ENCODE peak calls at places on chromosomes 4 and X, in ten cellular contexts. F is Karpas-422; P is CD8-positive, alpha-beta memory T cell; R is colonic mucosa; Y is CD8-positive, alpha-beta T cell; L is BJ; M is WERI-Rb-1; X is lower lobe of right lung; N is lung; O is dorsolateral prefrontal cortex. Q is an unnamed sample.
A peak's percentile ranks its signal among the peaks of the same experiment; 100 is the strongest.

GRCh38 chrX:101668143-101668542 is 8.5 kb upstream of the ARMCX2 start:
- DNase-seq in F (no peak), P (no peak), R (no peak), Y (no peak), L (no peak), M (no peak), X (no peak), N (no peak), O (no peak), Q (no peak)

GRCh38 chrX:16882702-16883486 is 12.7 kb upstream of the RBBP7 start:
- DNase-seq in F (peak; percentile 93), P (peak; percentile 76), R (peak; percentile 82), Y (peak; percentile 69), L (no peak), M (peak; percentile 87), X (peak; percentile 68), N (peak; percentile 56), O (peak; percentile 67), Q (peak; percentile 68)

GRCh38 chrX:130974323-130974722 is 71.3 kb upstream of the ENOX2 start:
- DNase-seq in F (no peak), P (no peak), R (no peak), Y (no peak), L (no peak), M (no peak), X (no peak), N (no peak), O (no peak), Q (no peak)

GRCh38 chrX:57900961-57901360 is 9.3 kb downstream of the ZXDA start:
- DNase-seq in F (no peak), P (no peak), R (no peak), Y (no peak), L (no peak), M (no peak), X (no peak), N (no peak), O (no peak), Q (no peak)

GRCh38 chrX:119181491-119181890 is 53.9 kb upstream of the KIAA1210 start:
- DNase-seq in F (no peak), P (no peak), R (peak; percentile 24), Y (no peak), L (no peak), M (no peak), X (no peak), N (no peak), O (no peak), Q (no peak)

GRCh38 chr4:166324321-166324720 is 451.3 kb downstream of the TLL1 start:
- DNase-seq in F (peak; percentile 79), P (no peak), R (peak; percentile 49), Y (no peak), L (no peak), M (peak; percentile 70), X (no peak), N (no peak), O (no peak), Q (no peak)

GRCh38 chr4:89572224-89572858 is 264.6 kb downstream of the SNCA start:
- DNase-seq in F (no peak), P (no peak), R (no peak), Y (no peak), L (no peak), M (no peak), X (no peak), N (no peak), O (no peak), Q (no peak)

GRCh38 chr4:161799687-161800086 is 364.1 kb downstream of the FSTL5 start:
- DNase-seq in F (no peak), P (no peak), R (no peak), Y (no peak), L (no peak), M (no peak), X (no peak), N (no peak), O (no peak), Q (no peak)

GRCh38 chrX:11407331-11408110 is 114.3 kb downstream of the AMELX start:
- DNase-seq in F (no peak), P (no peak), R (no peak), Y (no peak), L (no peak), M (no peak), X (no peak), N (no peak), O (no peak), Q (no peak)

GRCh38 chrX:34813618-34814017 is 129.0 kb upstream of the FAM47B start:
- DNase-seq in F (no peak), P (no peak), R (no peak), Y (no peak), L (no peak), M (no peak), X (no peak), N (no peak), O (no peak), Q (no peak)

GRCh38 chrX:86051741-86052140 is 4.4 kb upstream of the CHM start:
- DNase-seq in F (no peak), P (no peak), R (no peak), Y (no peak), L (no peak), M (no peak), X (no peak), N (no peak), O (no peak), Q (no peak)

GRCh38 chrX:10882484-10882883 is 228.6 kb upstream of the HCCS start:
- DNase-seq in F (no peak), P (no peak), R (no peak), Y (no peak), L (no peak), M (no peak), X (no peak), N (no peak), O (no peak), Q (no peak)

GRCh38 chrX:49233887-49234555 is 881 bp upstream of the CACNA1F start:
- DNase-seq in F (no peak), P (no peak), R (no peak), Y (no peak), L (no peak), M (no peak), X (no peak), N (no peak), O (no peak), Q (no peak)

GRCh38 chr4:6941796-6942195 is 32.2 kb downstream of the TBC1D14 start:
- DNase-seq in F (no peak), P (no peak), R (no peak), Y (no peak), L (no peak), M (no peak), X (no peak), N (no peak), O (no peak), Q (no peak)
- H3K4me3 ChIP-seq in F (no peak overlapping the region), P (peak overlapping the region; percentile 45), R (no peak overlapping the region), Y (peak overlapping the region; percentile 20), L (no peak overlapping the region), M (no peak overlapping the region), X (no peak overlapping the region), N (no peak overlapping the region), O (no peak overlapping the region), Q (peak overlapping the region; percentile 6)

GRCh38 chrX:129511689-129512088 is 11.6 kb downstream of the SMARCA1 start:
- DNase-seq in F (no peak), P (no peak), R (no peak), Y (no peak), L (no peak), M (no peak), X (no peak), N (no peak), O (no peak), Q (no peak)
- H3K4me3 ChIP-seq in F (no peak overlapping the region), P (no peak overlapping the region), R (no peak overlapping the region), Y (no peak overlapping the region), L (no peak overlapping the region), M (no peak overlapping the region), X (no peak overlapping the region), N (no peak overlapping the region), O (no peak overlapping the region), Q (no peak overlapping the region)

DNA sequence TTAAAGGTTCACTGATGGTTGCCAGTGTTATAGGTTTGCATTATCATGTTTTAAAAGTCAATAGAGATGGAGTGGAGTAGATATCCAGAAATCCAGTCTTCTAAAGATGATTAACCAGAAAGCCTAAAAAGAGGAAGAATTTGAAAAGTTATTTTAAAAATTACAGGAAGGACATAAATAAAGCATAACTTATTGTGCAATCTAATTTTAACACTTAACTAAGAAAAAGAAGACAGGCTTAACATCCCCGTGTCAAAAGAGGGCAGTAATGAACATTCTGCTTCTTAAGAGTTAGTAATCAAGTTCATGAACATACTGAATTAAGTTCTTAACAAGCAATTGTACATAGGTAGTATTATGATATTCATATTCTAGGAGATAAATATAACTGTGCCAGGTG is 39.3 kb downstream of the ELF2 start:
- DNase-seq in F (no peak), P (no peak), R (no peak), Y (no peak), L (no peak), M (no peak), X (no peak), N (no peak), O (no peak), Q (no peak)
- H3K4me3 ChIP-seq in F (no peak overlapping the region), P (no peak overlapping the region), R (no peak overlapping the region), Y (no peak overlapping the region), L (no peak overlapping the region), M (no peak overlapping the region), X (no peak overlapping the region), N (no peak overlapping the region), O (no peak overlapping the region), Q (no peak overlapping the region)

DNA sequence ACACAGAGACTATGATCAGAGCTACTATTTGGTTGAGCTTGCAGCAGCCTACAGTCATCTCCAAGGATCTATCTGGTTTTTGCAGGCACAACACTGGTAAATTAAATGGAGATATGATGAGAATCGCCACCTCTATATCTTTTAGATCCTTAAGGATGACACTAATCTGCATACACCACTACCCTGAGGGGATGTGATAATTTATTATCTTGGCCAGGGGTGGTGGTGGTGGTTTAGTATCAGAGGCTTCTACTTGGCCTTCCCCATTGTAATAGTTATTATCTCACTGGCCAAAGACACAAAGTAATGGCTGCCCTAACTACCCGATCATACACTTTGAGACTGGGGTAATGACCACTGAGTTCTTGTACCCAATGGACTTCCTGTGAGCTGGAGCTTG is 21.2 kb downstream of the CCDC160 start:
- DNase-seq in F (no peak), P (no peak), R (no peak), Y (no peak), L (no peak), M (no peak), X (no peak), N (no peak), O (no peak), Q (no peak)
- H3K4me3 ChIP-seq in F (no peak overlapping the region), P (no peak overlapping the region), R (no peak overlapping the region), Y (no peak overlapping the region), L (no peak overlapping the region), M (no peak overlapping the region), X (no peak overlapping the region), N (no peak overlapping the region), O (no peak overlapping the region), Q (no peak overlapping the region)

DNA sequence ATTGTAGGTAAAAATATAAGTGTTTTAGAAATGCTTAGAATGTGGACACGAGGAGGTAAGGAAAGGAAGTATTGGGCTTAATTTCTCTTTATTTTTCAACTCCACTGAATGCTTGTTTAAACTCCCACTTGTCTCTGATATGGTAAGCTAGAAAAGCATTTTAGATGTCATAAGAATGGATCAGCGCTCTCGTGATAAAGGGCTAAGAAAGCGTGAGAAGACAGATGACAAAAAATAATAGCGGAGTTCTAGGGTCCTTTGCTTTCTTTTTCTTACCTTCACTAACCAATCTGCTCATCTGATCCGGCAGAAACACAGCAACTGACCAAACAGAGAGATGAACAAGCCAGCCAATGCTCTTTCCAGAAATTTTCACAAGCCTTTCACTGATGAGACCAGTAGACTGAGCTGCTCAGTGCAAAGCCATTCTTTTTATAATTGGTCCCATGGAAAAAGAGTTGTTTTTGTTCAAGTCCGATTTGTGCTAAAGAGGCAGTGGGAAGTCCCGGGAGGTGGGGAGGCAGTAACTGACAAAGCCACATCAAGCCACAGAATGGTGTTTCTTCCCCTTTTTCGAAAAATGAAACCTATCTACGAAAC is at the start of gene TASL:
- DNase-seq in F (peak; percentile 74), P (no peak), R (no peak), Y (peak; percentile 14), L (no peak), M (no peak), X (peak; percentile 46), N (no peak), O (no peak), Q (peak; percentile 83)
- H3K4me3 ChIP-seq in F (peak within 1 kb of the TSS; percentile 68), P (peak within 1 kb of the TSS; percentile 52), R (no peak within 1 kb of the TSS), Y (peak within 1 kb of the TSS; percentile 48), L (no peak within 1 kb of the TSS), M (no peak within 1 kb of the TSS), X (peak within 1 kb of the TSS; percentile 32), N (no peak within 1 kb of the TSS), O (peak within 1 kb of the TSS; percentile 22), Q (peak within 1 kb of the TSS; percentile 56)

Q was measured in GM06990.